ENCODE peak calls at places on chromosomes 12 and 14, in seven cellular contexts. T, P, V, D, R, I and O are unnamed samples.

GRCh38 chr14:64296561-64296960 is 2.4 kb upstream of the ESR2 start:
- DNase-seq in T (no peak), P (no peak), V (no peak), D (no peak), R (no peak), I (no peak), O (no peak)

GRCh38 chr14:61653507-61653906 is 41.8 kb upstream of the HIF1A start:
- DNase-seq in T (no peak), P (no peak), V (no peak), D (peak), R (no peak), I (no peak), O (no peak)

GRCh38 chr12:130240831-130241590 is 78.7 kb downstream of the FZD10 start:
- DNase-seq in T (no peak), P (no peak), V (peak), D (no peak), R (no peak), I (no peak), O (no peak)

GRCh38 chr14:74579447-74580274 is 32.4 kb downstream of the LTBP2 start:
- DNase-seq in T (no peak), P (no peak), V (no peak), D (peak), R (no peak), I (no peak), O (no peak)

GRCh38 chr12:117076410-117077372 is 22.5 kb downstream of the TESC start:
- DNase-seq in T (no peak), P (no peak), V (no peak), D (no peak), R (no peak), I (no peak), O (no peak)

GRCh38 chr12:7116196-7116595 is 7.2 kb upstream of the C1RL start:
- DNase-seq in T (no peak), P (no peak), V (no peak), D (no peak), R (no peak), I (no peak), O (no peak)

GRCh38 chr12:130500835-130501330 is 163.2 kb downstream of the PIWIL1 start:
- DNase-seq in T (no peak), P (no peak), V (no peak), D (no peak), R (no peak), I (no peak), O (no peak)

GRCh38 chr12:124862768-124863408 is 776 bp downstream of the SCARB1 start:
- DNase-seq in T (peak), P (no peak), V (no peak), D (no peak), R (no peak), I (peak), O (peak)

GRCh38 chr12:106760184-106760531 is 14.3 kb upstream of the RIC8B start:
- DNase-seq in T (peak), P (no peak), V (no peak), D (no peak), R (no peak), I (no peak), O (peak)